ENCODE peak calls at places on chromosomes 11 and 22, in five cellular contexts. A is IMR-90, S is mesenchymal stem cell, M is neuronal stem cell, E is H1. Q is an unnamed sample.

GRCh38 chr11:34447044-34447443 is 8.3 kb downstream of the CAT start:
- DNase-seq in S (no peak), M (no peak), A (no peak), E (no peak), Q (no peak)

GRCh38 chr11:134317103-134317502 is 14.7 kb upstream of the GLB1L2 start:
- DNase-seq in S (no peak), E (no peak), A (no peak), M (no peak), Q (no peak)

GRCh38 chr11:120835601-120836228 is 188.2 kb upstream of the TBCEL start:
- DNase-seq in S (no peak), A (peak), M (no peak), E (no peak), Q (peak)

GRCh38 chr11:130029137-130029536 is 26.5 kb upstream of the PRDM10 start:
- DNase-seq in A (no peak), E (no peak), S (no peak), M (no peak), Q (no peak)

GRCh38 chr11:110128161-110128560 is 35.0 kb downstream of the ZC3H12C start:
- DNase-seq in S (peak), M (peak), E (peak), A (peak), Q (peak)

GRCh38 chr11:68698993-68699392 is 14.6 kb downstream of the GAL start:
- DNase-seq in S (no peak), M (no peak), E (no peak), A (no peak), Q (no peak)

GRCh38 chr11:22828373-22828772 is 1.2 kb downstream of the SVIP start:
- DNase-seq in E (no peak), A (no peak), S (no peak), M (no peak), Q (no peak)

GRCh38 chr22:37283393-37283937 is 1.2 kb downstream of the CYTH4 start:
- DNase-seq in M (no peak), A (no peak), S (no peak), E (no peak), Q (peak)

GRCh38 chr22:23278883-23279675 is 98.8 kb downstream of the BCR start:
- DNase-seq in A (no peak), S (no peak), M (no peak), E (no peak), Q (no peak)

DNA sequence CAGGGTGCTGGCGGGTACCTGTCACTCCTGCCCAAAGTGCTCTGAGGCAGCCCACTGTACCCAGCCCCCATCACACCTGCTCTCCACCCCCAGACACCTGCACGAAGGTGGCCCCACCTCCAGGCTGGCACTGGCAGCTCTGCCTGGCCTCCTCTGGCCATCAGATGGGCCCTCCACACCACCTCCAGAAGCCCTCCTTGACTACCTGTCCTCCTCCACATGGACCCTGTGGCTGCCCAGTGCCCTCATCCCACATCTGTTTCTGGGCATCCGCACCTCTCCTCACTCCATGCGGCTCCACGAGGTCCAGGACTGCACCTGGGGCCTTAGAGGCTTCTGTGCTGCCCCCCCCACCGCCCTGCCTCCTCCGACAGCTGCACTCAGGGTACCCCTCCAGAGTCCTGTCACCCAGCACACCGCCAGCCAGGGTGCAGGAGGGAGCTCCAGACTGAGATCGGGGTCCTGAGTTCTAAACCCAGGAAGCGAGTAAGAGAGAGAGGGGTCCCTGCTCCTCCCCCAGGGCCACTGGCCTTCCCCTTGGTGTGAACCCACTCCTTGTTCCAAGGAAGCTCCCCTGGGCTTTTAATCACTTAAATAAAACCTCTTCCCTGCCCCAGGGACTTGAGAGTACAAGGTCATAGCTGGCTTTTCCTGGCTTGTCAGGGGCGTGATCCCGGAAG is 1.7 kb downstream of the CTSD start:
- DNase-seq in M (no peak), S (no peak), A (no peak), E (no peak), Q (no peak)
- H3K18ac ChIP-seq in M (no peak), S (peak), A (no peak), E (no peak), Q (no peak)

GRCh38 chr11:128692750-128693578 is 908 bp upstream of the FLI1 start:
- DNase-seq in E (no peak), A (no peak), S (peak), M (no peak), Q (peak)

GRCh38 chr11:128691802-128692749 is 1.8 kb upstream of the FLI1 start:
- DNase-seq in S (peak), M (no peak), A (no peak), E (no peak), Q (peak)

GRCh38 chr11:128696930-128697329 is 3.1 kb downstream of the FLI1 start:
- DNase-seq in A (no peak), M (no peak), S (no peak), E (no peak), Q (no peak)

GRCh38 chr11:128695539-128696221 is 1.8 kb downstream of the FLI1 start:
- DNase-seq in M (no peak), A (no peak), E (no peak), S (peak), Q (no peak)

GRCh38 chr11:128694618-128695481 is 978 bp downstream of the FLI1 start:
- DNase-seq in S (no peak), A (no peak), M (no peak), E (no peak), Q (peak)
- H3K4me3 ChIP-seq in S (peak), A (peak), M (peak), E (peak), Q (peak)

GRCh38 chr11:10352911-10353550 is 48.2 kb downstream of the ADM start:
- DNase-seq in E (no peak), S (no peak), M (no peak), A (no peak), Q (no peak)

GRCh38 chr11:10349806-10350205 is 44.9 kb downstream of the ADM start:
- DNase-seq in A (no peak), M (no peak), S (no peak), E (no peak), Q (peak)

GRCh38 chr11:10351435-10351767 is 46.5 kb downstream of the ADM start:
- DNase-seq in A (no peak), S (no peak), M (no peak), E (no peak), Q (no peak)

GRCh38 chr11:10350341-10350740 is 45.5 kb downstream of the ADM start:
- DNase-seq in M (no peak), A (peak), E (peak), S (peak), Q (peak)

GRCh38 chr11:10351768-10352641 is 47.1 kb downstream of the ADM start:
- DNase-seq in E (peak), S (peak), A (peak), M (peak), Q (peak)
- H2BK15ac ChIP-seq in E (no peak), S (no peak), A (peak), M (no peak), Q (peak)

GRCh38 chr11:119422505-119423416 is at the start of gene THY1:
- DNase-seq in A (peak), S (peak), E (no peak), M (peak), Q (peak)
- H3K18ac ChIP-seq in A (peak), S (peak), E (peak), M (peak), Q (peak)

GRCh38 chr22:19852177-19852781 is 2.4 kb downstream of the GNB1L start:
- DNase-seq in A (no peak), E (no peak), S (no peak), M (no peak), Q (no peak)
- H3K4me3 ChIP-seq in A (no peak), E (no peak), S (no peak), M (no peak), Q (no peak)

GRCh38 chr22:28936200-28936599 is 52.8 kb downstream of the ZNRF3 start:
- DNase-seq in E (no peak), A (no peak), M (no peak), S (no peak), Q (no peak)
- H2BK15ac ChIP-seq in E (peak), A (no peak), M (no peak), S (no peak), Q (no peak)

DNA sequence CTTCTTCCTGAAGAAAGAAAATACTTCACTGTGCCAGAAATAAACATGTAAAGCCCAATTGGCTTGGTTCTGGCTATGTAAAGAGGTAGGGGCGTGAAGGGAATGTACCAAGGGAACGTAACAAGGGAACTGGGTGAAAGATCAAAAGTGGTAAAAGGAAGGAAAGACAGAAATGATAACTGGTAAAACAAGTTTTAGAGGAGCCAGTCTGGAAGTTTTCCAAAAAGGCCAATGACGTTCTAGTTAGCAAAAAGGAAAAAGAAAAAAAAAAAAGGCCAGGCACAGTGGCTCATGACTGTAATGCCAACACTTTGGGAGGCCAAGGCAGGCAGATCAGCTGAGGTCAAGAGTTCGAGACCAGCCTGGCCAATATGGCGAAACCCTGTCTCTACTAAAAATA is 21.2 kb upstream of the CRTAM start:
- DNase-seq in A (no peak), M (no peak), E (no peak), S (no peak), Q (no peak)
- H3K18ac ChIP-seq in A (no peak), M (no peak), E (no peak), S (no peak), Q (no peak)

Q was measured in mesendoderm.